ENCODE peak calls at places on chromosomes 11 and 22, in ten cellular contexts. S, V, I, C, B, T, J, U, W and D are unnamed samples.

GRCh38 chr11:77188323-77188911 is 60.4 kb downstream of the MYO7A start:
- DNase-seq in S (peak), V (peak), I (peak), C (peak), B (peak), T (peak), J (peak), U (peak), W (peak), D (peak)

GRCh38 chr11:2554338-2555240 is 109.8 kb downstream of the KCNQ1 start:
- DNase-seq in S (no peak), V (no peak), I (no peak), C (no peak), B (no peak), T (no peak), J (no peak), U (peak), W (peak), D (no peak)

GRCh38 chr11:83006877-83007330 is 64.8 kb downstream of the RAB30 start:
- DNase-seq in S (no peak), V (no peak), I (no peak), C (no peak), B (peak), T (no peak), J (no peak), U (no peak), W (no peak), D (no peak)

GRCh38 chr11:73143126-73143838 is 1.2 kb upstream of the FCHSD2 start:
- DNase-seq in S (peak), V (peak), I (peak), C (no peak), B (no peak), T (no peak), J (no peak), U (no peak), W (no peak), D (no peak)

GRCh38 chr11:1233351-1234053 is 10.6 kb downstream of the MUC5B start:
- DNase-seq in S (no peak), V (no peak), I (no peak), C (no peak), B (no peak), T (no peak), J (no peak), U (peak), W (peak), D (no peak)

GRCh38 chr11:95715777-95716241 is 73.8 kb downstream of the FAM76B start:
- DNase-seq in S (peak), V (peak), I (no peak), C (peak), B (peak), T (peak), J (no peak), U (no peak), W (no peak), D (no peak)

GRCh38 chr11:118290923-118291322 is 13.6 kb upstream of the CD3E start:
- DNase-seq in S (peak), V (no peak), I (no peak), C (no peak), B (peak), T (peak), J (no peak), U (no peak), W (no peak), D (no peak)

GRCh38 chr11:57100638-57101312 is 81.0 kb upstream of the LRRC55 start:
- DNase-seq in S (no peak), V (no peak), I (no peak), C (no peak), B (no peak), T (no peak), J (no peak), U (no peak), W (no peak), D (no peak)

GRCh38 chr22:29630987-29631386 is 27.6 kb downstream of the NF2 start:
- DNase-seq in S (no peak), V (no peak), I (no peak), C (no peak), B (no peak), T (no peak), J (no peak), U (no peak), W (no peak), D (no peak)

GRCh38 chr11:83545911-83546310 is 259.7 kb upstream of the CCDC90B start:
- DNase-seq in S (no peak), V (no peak), I (no peak), C (no peak), B (no peak), T (no peak), J (peak), U (no peak), W (peak), D (no peak)

GRCh38 chr11:113242767-113243397 is 71.5 kb upstream of the TTC12 start:
- DNase-seq in S (peak), V (no peak), I (no peak), C (peak), B (no peak), T (peak), J (no peak), U (no peak), W (peak), D (no peak)

GRCh38 chr11:2301631-2302272 is at the start of the genes C11orf21 and TSPAN32:
- DNase-seq in S (no peak), V (peak), I (no peak), C (peak), B (peak), T (peak), J (peak), U (peak), W (no peak), D (no peak)

GRCh38 chr11:130062030-130062429 is 7.7 kb upstream of the APLP2 start:
- DNase-seq in S (no peak), V (no peak), I (no peak), C (no peak), B (no peak), T (no peak), J (no peak), U (no peak), W (no peak), D (no peak)

GRCh38 chr11:7332451-7332850 is 80.7 kb downstream of the SYT9 start:
- DNase-seq in S (no peak), V (no peak), I (no peak), C (no peak), B (no peak), T (no peak), J (no peak), U (no peak), W (no peak), D (no peak)

GRCh38 chr11:122189259-122189658 is 73.2 kb upstream of the BLID start:
- DNase-seq in S (peak), V (no peak), I (no peak), C (peak), B (no peak), T (no peak), J (no peak), U (no peak), W (no peak), D (no peak)

GRCh38 chr11:128765571-128766530 is 72.0 kb downstream of the FLI1 start:
- DNase-seq in S (no peak), V (no peak), I (no peak), C (no peak), B (no peak), T (no peak), J (no peak), U (no peak), W (no peak), D (no peak)

GRCh38 chr11:607020-607780 is 8.6 kb downstream of the IRF7 start:
- DNase-seq in S (no peak), V (no peak), I (no peak), C (no peak), B (no peak), T (no peak), J (no peak), U (no peak), W (no peak), D (no peak)